ENCODE peak calls at places on chromosomes 7 and 10, in seven cellular contexts. M, O, D, Q, G, Y and H are unnamed samples.

GRCh38 chr10:57716884-57717283 is 550.8 kb downstream of the IPMK start:
- DNase-seq in M (no peak), O (no peak), D (no peak), Q (peak), G (no peak), Y (no peak), H (no peak)

GRCh38 chr7:30708983-30709382 is 26.7 kb upstream of the CRHR2 start:
- DNase-seq in M (no peak), O (no peak), D (no peak), Q (no peak), G (no peak), Y (no peak), H (peak)

GRCh38 chr10:11742779-11743298 is 657 bp downstream of the ECHDC3 start:
- DNase-seq in M (no peak), O (no peak), D (no peak), Q (no peak), G (no peak), Y (no peak), H (no peak)

GRCh38 chr7:45416846-45417245 is 157.3 kb upstream of the ADCY1 start:
- DNase-seq in M (no peak), O (no peak), D (no peak), Q (no peak), G (no peak), Y (no peak), H (no peak)

GRCh38 chr10:91201213-91201996 is 19.1 kb upstream of the PCGF5 start:
- DNase-seq in M (no peak), O (no peak), D (no peak), Q (no peak), G (no peak), Y (no peak), H (no peak)

GRCh38 chr10:29767958-29768357 is 133.2 kb upstream of the SVIL start:
- DNase-seq in M (no peak), O (no peak), D (no peak), Q (no peak), G (no peak), Y (no peak), H (no peak)

GRCh38 chr10:48194830-48195229 is 79.7 kb downstream of the FRMPD2 start:
- DNase-seq in M (no peak), O (no peak), D (no peak), Q (no peak), G (no peak), Y (no peak), H (no peak)

GRCh38 chr7:143458263-143458662 is 15.0 kb downstream of the TAS2R60 start:
- DNase-seq in M (no peak), O (no peak), D (no peak), Q (no peak), G (no peak), Y (no peak), H (no peak)

GRCh38 chr10:124450010-124450782 is at the start of gene NKX1-2:
- DNase-seq in M (no peak), O (no peak), D (no peak), Q (no peak), G (no peak), Y (no peak), H (no peak)

GRCh38 chr10:128625926-128626325 is 499.7 kb upstream of the MKI67 start:
- DNase-seq in M (no peak), O (no peak), D (no peak), Q (no peak), G (no peak), Y (no peak), H (peak)

GRCh38 chr10:98339790-98340189 is 71.8 kb upstream of the LOXL4 start:
- DNase-seq in M (no peak), O (no peak), D (no peak), Q (peak), G (no peak), Y (no peak), H (no peak)